ENCODE peak calls at places on chromosomes 16 and 17, in seven cellular contexts. K is ovary, G is tibial nerve, V is A549, A is transverse colon, Y is GM12878, U is sigmoid colon. L is an unnamed sample.
A peak's percentile ranks its signal among the peaks of the same experiment; 100 is the strongest.

GRCh38 chr16:89697161-89697615 is 4.3 kb downstream of the SPATA2L start:
- DNase-seq in U (no peak), G (no peak), Y (no peak), A (no peak), K (peak; percentile 24), V (no peak), L (no peak)

GRCh38 chr16:55661842-55662479 is 6.2 kb downstream of the SLC6A2 start:
- DNase-seq in Y (no peak), U (no peak), K (no peak), V (no peak), A (no peak), G (no peak), L (no peak)

GRCh38 chr17:44004761-44005526 is 522 bp downstream of the NAGS start:
- DNase-seq in G (no peak), K (no peak), U (no peak), V (no peak), A (peak; percentile 49), Y (no peak), L (peak; percentile 36)

GRCh38 chr17:63478814-63479494 is 2.1 kb downstream of the ACE start:
- DNase-seq in K (peak; percentile 63), Y (no peak), V (peak; percentile 99), A (peak; percentile 89), G (peak; percentile 43), U (peak; percentile 86), L (peak; percentile 88)

GRCh38 chr17:50372708-50373556 is at the start of the genes EME1 and MRPL27:
- DNase-seq in V (peak; percentile 98), A (peak; percentile 88), G (peak; percentile 60), Y (peak; percentile 85), U (peak; percentile 92), K (peak; percentile 74), L (peak; percentile 82)

GRCh38 chr16:88309905-88310259 is 72.9 kb upstream of the ZNF469 start:
- DNase-seq in V (no peak), K (no peak), Y (no peak), U (no peak), A (no peak), G (no peak), L (no peak)

GRCh38 chr17:40452074-40452787 is 9.0 kb downstream of the IGFBP4 start:
- DNase-seq in G (no peak), Y (no peak), V (no peak), K (peak; percentile 66), U (no peak), A (no peak), L (no peak)

GRCh38 chr16:70687671-70688265 is 1.9 kb upstream of the MTSS2 start:
- DNase-seq in V (no peak), G (no peak), K (no peak), A (no peak), Y (no peak), U (no peak), L (no peak)

GRCh38 chr17:74061758-74062157 is 141.7 kb upstream of the RPL38 start:
- DNase-seq in Y (no peak), V (no peak), K (no peak), A (no peak), G (no peak), U (no peak), L (no peak)

GRCh38 chr16:65392831-65393565 is 271.1 kb upstream of the CDH11 start:
- DNase-seq in V (no peak), Y (no peak), G (no peak), U (no peak), K (no peak), A (no peak), L (no peak)

GRCh38 chr17:7632492-7632894 is 2.6 kb downstream of the SHBG start:
- DNase-seq in A (peak; percentile 40), Y (no peak), K (no peak), U (no peak), V (peak; percentile 79), G (no peak), L (peak; percentile 31)

GRCh38 chr17:80045703-80046102 is 9.3 kb downstream of the CCDC40 start:
- DNase-seq in V (no peak), G (no peak), A (no peak), K (no peak), U (no peak), Y (no peak), L (no peak)

GRCh38 chr17:14396542-14396941 is 95.7 kb downstream of the HS3ST3B1 start:
- DNase-seq in A (no peak), V (no peak), Y (no peak), G (no peak), K (no peak), U (no peak), L (no peak)

GRCh38 chr16:66717112-66717675 is 20.7 kb upstream of the CMTM4 start:
- DNase-seq in V (no peak), U (no peak), G (no peak), K (peak; percentile 30), Y (no peak), A (peak; percentile 47), L (no peak)

GRCh38 chr16:85363881-85364280 is 249.2 kb upstream of the GSE1 start:
- DNase-seq in G (no peak), U (no peak), A (no peak), Y (no peak), V (no peak), K (no peak), L (no peak)

GRCh38 chr16:85367485-85367884 is 245.6 kb upstream of the GSE1 start:
- DNase-seq in V (no peak), K (no peak), Y (no peak), G (no peak), U (no peak), A (no peak), L (no peak)

GRCh38 chr16:85364323-85365040 is 248.6 kb upstream of the GSE1 start:
- DNase-seq in V (no peak), U (no peak), K (no peak), A (no peak), G (no peak), Y (no peak), L (no peak)

GRCh38 chr16:85365120-85365519 is 248.0 kb upstream of the GSE1 start:
- DNase-seq in G (no peak), U (no peak), V (no peak), Y (no peak), A (no peak), K (no peak), L (peak; percentile 56)

DNA sequence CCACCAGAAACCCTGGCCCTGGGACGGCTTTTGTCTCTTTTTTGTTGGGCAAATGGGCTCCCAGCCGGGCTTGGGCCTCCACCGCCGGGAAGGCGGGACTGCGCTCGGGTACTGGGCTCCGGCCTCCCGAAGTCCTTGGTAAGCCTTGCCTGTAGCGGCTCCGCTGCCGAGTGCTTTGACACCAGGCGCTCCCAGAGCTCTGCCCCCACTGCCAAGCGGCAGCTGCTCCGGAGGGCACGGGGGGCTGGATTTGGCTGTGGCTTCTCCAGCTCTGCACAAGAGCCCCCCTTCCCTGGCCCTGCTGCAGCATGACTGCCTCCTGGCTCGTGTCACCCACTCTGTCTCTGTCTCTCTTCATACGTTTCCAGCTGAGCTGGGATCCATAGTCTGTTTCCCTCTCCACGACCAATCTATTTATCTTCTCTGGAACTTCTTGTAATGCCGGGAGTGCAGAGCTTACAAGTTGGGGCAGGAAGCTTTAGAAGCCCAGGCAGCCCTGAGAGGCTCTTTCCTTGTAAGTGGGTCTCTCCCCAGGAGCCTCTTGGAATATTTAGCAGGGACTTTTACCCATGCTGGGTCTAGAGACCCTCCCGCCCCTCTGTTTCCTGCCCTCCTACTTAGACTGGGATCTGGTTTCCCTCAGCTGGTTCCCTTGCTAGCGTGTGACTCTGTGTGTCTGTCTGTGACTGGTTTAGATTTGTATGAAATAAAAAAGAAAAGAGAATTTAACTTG is 246.9 kb upstream of the GSE1 start:
- DNase-seq in A (no peak), K (no peak), Y (no peak), U (no peak), V (no peak), G (no peak), L (no peak)
- H3K4me3 ChIP-seq in A (no peak overlapping the region), K (no peak overlapping the region), Y (no peak overlapping the region), U (peak overlapping the region; percentile 20), V (no peak overlapping the region), G (no peak overlapping the region), L (no peak overlapping the region)

DNA sequence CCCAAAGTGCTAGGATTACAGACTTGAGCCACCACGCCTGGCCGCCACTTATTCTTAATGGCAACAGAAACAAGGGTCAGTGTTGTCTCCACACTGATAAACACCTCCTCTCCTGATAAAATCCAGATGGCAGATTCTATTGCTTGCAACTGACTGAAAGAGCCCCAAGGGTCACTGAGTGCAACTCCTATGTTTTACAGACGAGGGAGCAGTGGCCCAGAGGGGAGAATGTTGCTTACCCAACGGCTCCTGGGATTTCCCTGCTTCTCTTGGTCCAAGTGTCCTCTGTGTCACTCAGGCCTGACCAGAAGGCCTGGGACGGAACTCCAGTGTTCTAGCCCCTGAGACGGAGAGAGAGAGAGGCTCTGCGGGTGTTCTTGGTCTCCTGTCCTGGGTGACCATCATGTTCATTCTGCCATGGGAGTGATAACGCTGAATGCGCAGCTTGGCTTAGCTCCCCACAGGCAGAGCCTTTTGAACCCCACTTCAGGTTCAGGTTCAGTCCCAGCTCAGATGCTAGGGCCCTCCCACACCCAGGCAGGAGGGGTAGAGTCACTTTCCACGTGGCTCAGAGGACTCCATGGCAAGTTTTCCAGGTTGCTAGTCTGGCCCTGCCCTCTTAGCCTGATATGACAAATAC is 77.3 kb upstream of the NLRP1 start:
- DNase-seq in G (no peak), Y (no peak), K (no peak), V (no peak), U (no peak), A (no peak), L (no peak)
- H3K27ac ChIP-seq in G (no peak overlapping the region), Y (no peak overlapping the region), K (no peak overlapping the region), V (no peak overlapping the region), U (no peak overlapping the region), A (no peak overlapping the region), L (no peak overlapping the region)

DNA sequence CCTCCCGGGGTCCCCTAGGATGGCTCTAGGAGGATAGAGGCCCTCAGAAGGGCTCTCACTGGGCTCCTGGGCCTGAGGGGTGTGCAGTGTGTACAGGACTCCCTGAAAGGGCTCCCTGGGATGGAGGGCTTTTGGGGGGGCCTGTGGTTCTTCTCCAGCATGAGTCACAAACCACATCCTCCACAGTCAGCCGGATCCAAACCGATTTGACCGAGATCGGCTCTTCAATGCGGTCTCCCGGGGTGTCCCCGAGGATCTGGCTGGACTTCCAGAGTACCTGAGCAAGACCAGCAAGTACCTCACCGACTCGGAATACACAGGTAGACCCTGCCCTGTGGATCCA is 4.5 kb downstream of the TRPV2 start:
- DNase-seq in Y (no peak), G (no peak), K (no peak), V (no peak), U (no peak), A (no peak), L (no peak)
- TF ChIP-seq EP300 in Y (no peak), G (no peak), K (no peak), V (no peak), U (no peak), A (no peak), L (no peak)

GRCh38 chr17:78819402-78819801 is 21.2 kb downstream of the USP36 start:
- DNase-seq in V (no peak), U (no peak), G (no peak), K (no peak), A (no peak), Y (no peak), L (no peak)

GRCh38 chr17:78818152-78818846 is 22.3 kb downstream of the USP36 start:
- DNase-seq in V (no peak), U (no peak), A (no peak), G (no peak), K (no peak), Y (no peak), L (no peak)

GRCh38 chr17:78818932-78819331 is 21.7 kb downstream of the USP36 start:
- DNase-seq in Y (no peak), U (no peak), A (peak; percentile 32), V (no peak), K (no peak), G (no peak), L (peak; percentile 33)

GRCh38 chr17:78815696-78816095 is 24.9 kb downstream of the USP36 start:
- DNase-seq in V (no peak), U (no peak), Y (no peak), A (no peak), G (no peak), K (no peak), L (no peak)

GRCh38 chr17:78817123-78817522 is 23.5 kb downstream of the USP36 start:
- DNase-seq in U (no peak), Y (no peak), G (no peak), A (no peak), V (no peak), K (no peak), L (no peak)
- H3K4me3 ChIP-seq in U (no peak overlapping the region), Y (no peak overlapping the region), G (no peak overlapping the region), A (no peak overlapping the region), V (no peak overlapping the region), K (no peak overlapping the region), L (no peak overlapping the region)